ENCODE peak calls at places on chromosomes 1 and 21, in five cellular contexts. F is GM12892, X is SK-N-SH, E is HepG2, K is K562. C is an unnamed sample.

GRCh38 chr1:91885331-91885715 is 628 bp downstream of the TGFBR3 start:
- DNase-seq in K (peak), F (peak), X (no peak), E (no peak), C (peak)

GRCh38 chr1:216456682-216457081 is 33.4 kb upstream of the USH2A start:
- DNase-seq in E (no peak), K (no peak), X (peak), F (no peak), C (no peak)

GRCh38 chr1:50214764-50215163 is 106.0 kb downstream of the ELAVL4 start:
- DNase-seq in K (no peak), X (no peak), F (no peak), E (peak), C (no peak)

GRCh38 chr1:207890136-207890738 is 20.7 kb downstream of the CD34 start:
- DNase-seq in X (no peak), F (no peak), E (no peak), K (no peak), C (no peak)

GRCh38 chr1:227766653-227767277 is 31.5 kb downstream of the SNAP47 start:
- DNase-seq in F (no peak), E (no peak), K (no peak), X (no peak), C (no peak)

GRCh38 chr1:12078938-12079861 is 16.1 kb downstream of the TNFRSF8 start:
- DNase-seq in F (peak), E (peak), K (peak), X (peak), C (peak)

GRCh38 chr1:218480137-218480536 is 135.0 kb downstream of the TGFB2 start:
- DNase-seq in K (no peak), E (no peak), X (no peak), F (no peak), C (no peak)

GRCh38 chr21:25370311-25370744 is 237.0 kb downstream of the MRPL39 start:
- DNase-seq in F (no peak), X (no peak), E (no peak), K (no peak), C (no peak)

GRCh38 chr1:66933887-66934700 is 9.3 kb downstream of the MIER1 start:
- DNase-seq in X (no peak), F (no peak), E (no peak), K (no peak), C (no peak)

GRCh38 chr1:108082741-108083562 is 117.2 kb downstream of the SLC25A24 start:
- DNase-seq in X (no peak), K (no peak), E (no peak), F (no peak), C (no peak)

GRCh38 chr1:1764876-1765478 is 13.3 kb downstream of the NADK start:
- DNase-seq in K (no peak), F (no peak), E (no peak), X (no peak), C (no peak)

GRCh38 chr1:183896466-183897026 is 91.6 kb downstream of the RGL1 start:
- DNase-seq in X (no peak), E (no peak), K (no peak), F (no peak), C (no peak)

GRCh38 chr1:246932366-246932700 is 585 bp upstream of the AHCTF1 start:
- DNase-seq in F (no peak), X (peak), K (no peak), E (no peak), C (no peak)

GRCh38 chr1:229430761-229431269 is 3.1 kb downstream of the ACTA1 start:
- DNase-seq in E (no peak), F (no peak), X (no peak), K (peak), C (no peak)

GRCh38 chr1:167122121-167122480 is 28.2 kb downstream of the STYXL2 start:
- DNase-seq in K (no peak), X (no peak), E (no peak), F (no peak), C (no peak)

GRCh38 chr1:6465461-6466005 is 440 bp downstream of the TNFRSF25 start:
- DNase-seq in F (no peak), E (no peak), X (no peak), K (no peak), C (no peak)

GRCh38 chr1:20590313-20590777 is 1.4 kb downstream of the CDA start:
- DNase-seq in X (peak), F (no peak), E (peak), K (no peak), C (no peak)

GRCh38 chr1:184113251-184113650 is 61.7 kb downstream of the TSEN15 start:
- DNase-seq in F (no peak), E (no peak), X (no peak), K (no peak), C (no peak)

GRCh38 chr1:202143768-202144509 is 598 bp downstream of the ARL8A start:
- DNase-seq in X (peak), F (peak), K (peak), E (no peak), C (no peak)

GRCh38 chr1:154176341-154176740 is 15.6 kb downstream of the TPM3 start:
- DNase-seq in E (no peak), X (no peak), F (no peak), K (no peak), C (no peak)

GRCh38 chr1:228267962-228268890 is 60.4 kb downstream of the OBSCN start:
- DNase-seq in E (no peak), F (no peak), X (no peak), K (no peak), C (no peak)

GRCh38 chr21:41180752-41181151 is 12.8 kb downstream of the BACE2 start:
- DNase-seq in F (no peak), X (no peak), K (no peak), E (no peak), C (no peak)

GRCh38 chr21:26047279-26047967 is 123.1 kb downstream of the APP start:
- DNase-seq in F (no peak), X (no peak), E (no peak), K (no peak), C (no peak)

GRCh38 chr21:46066843-46067331 is 31.0 kb upstream of the COL6A2 start:
- DNase-seq in F (no peak), X (no peak), E (no peak), K (no peak), C (no peak)

GRCh38 chr1:233625087-233625486 is 11.2 kb downstream of the KCNK1 start:
- DNase-seq in K (no peak), X (no peak), E (no peak), F (no peak), C (no peak)

GRCh38 chr1:40824591-40825429 is 37.4 kb downstream of the CITED4 start:
- DNase-seq in K (no peak), F (no peak), X (no peak), E (peak), C (no peak)

GRCh38 chr1:176033879-176034278 is 173.2 kb downstream of the COP1 start:
- DNase-seq in X (no peak), F (no peak), E (no peak), K (no peak), C (no peak)

GRCh38 chr1:41735587-41736290 is 183.0 kb downstream of the HIVEP3 start:
- DNase-seq in E (no peak), X (no peak), K (no peak), F (no peak), C (no peak)

GRCh38 chr1:154493276-154493675 is 8.7 kb upstream of the TDRD10 start:
- DNase-seq in E (no peak), X (peak), K (no peak), F (no peak), C (no peak)

GRCh38 chr1:41431490-41432350 is 52.8 kb downstream of the EDN2 start:
- DNase-seq in E (no peak), F (no peak), K (peak), X (peak), C (no peak)

GRCh38 chr1:20964540-20965484 is 177.7 kb upstream of the HP1BP3 start:
- DNase-seq in F (peak), K (no peak), X (no peak), E (no peak), C (peak)

GRCh38 chr1:208520700-208521099 is 276.5 kb upstream of the PLXNA2 start:
- DNase-seq in X (no peak), K (no peak), E (no peak), F (no peak), C (no peak)

GRCh38 chr1:39178541-39179431 is 25.7 kb upstream of the MACF1 start:
- DNase-seq in E (peak), K (peak), X (no peak), F (no peak), C (no peak)

GRCh38 chr1:117146570-117147340 is 25.2 kb upstream of the TRIM45 start:
- DNase-seq in X (no peak), K (no peak), F (no peak), E (no peak), C (no peak)

GRCh38 chr1:216005916-216006315 is 417.3 kb downstream of the USH2A start:
- DNase-seq in K (no peak), F (no peak), E (no peak), X (no peak), C (no peak)

GRCh38 chr1:46757956-46758304 is 39.0 kb upstream of the EFCAB14 start:
- DNase-seq in F (no peak), E (no peak), X (no peak), K (no peak), C (no peak)

GRCh38 chr1:244352156-244352830 is 99.4 kb downstream of the ADSS2 start:
- DNase-seq in F (no peak), E (no peak), K (no peak), X (no peak), C (no peak)

GRCh38 chr1:167627865-167628641 is 2.0 kb upstream of the RCSD1 start:
- DNase-seq in X (no peak), K (peak), E (peak), F (peak), C (peak)

GRCh38 chr1:76336951-76337371 is 262.4 kb downstream of the ST6GALNAC3 start:
- DNase-seq in E (no peak), X (peak), F (no peak), K (no peak), C (no peak)
- TF ChIP-seq TAF1 in E (no peak), X (peak), F (no peak), K (no peak), C (no peak)

DNA sequence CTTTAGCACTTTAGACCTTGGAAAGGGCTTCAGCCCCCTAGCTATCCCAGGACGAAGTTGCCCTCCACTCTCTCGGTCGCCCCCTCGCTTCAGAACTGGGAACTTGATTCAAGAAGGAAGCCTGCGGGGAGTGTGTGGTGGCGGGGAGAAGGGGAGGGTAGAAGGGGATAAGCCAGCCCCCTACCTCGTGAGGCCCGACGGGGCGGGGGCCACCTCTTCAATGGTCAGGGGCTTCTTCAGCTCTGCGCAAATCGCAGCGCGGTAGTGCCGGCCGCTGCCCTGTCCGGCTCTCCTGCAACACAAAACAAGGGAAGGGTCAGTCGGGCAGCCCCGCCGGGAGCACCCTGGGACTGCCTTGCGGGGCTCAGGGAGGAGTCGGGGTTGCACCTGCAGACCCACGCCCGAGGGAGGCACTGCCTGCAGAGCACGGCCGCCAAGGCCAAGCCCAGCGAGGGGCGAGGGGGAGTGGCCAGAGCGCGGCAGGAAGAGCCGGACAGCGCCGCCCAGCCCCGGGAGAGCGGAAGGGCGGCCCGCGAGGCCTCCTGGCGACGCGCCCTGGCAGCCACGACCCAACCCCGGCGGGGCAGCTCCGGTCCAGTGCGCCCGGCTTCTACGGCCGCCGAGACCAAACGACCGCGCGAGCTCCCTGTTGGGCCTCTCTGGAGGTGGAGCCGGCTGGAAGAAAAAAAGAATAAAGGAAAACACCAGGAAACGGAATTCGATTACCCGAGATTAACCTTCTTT is 56.2 kb upstream of the RASAL2 start:
- DNase-seq in X (peak), F (no peak), E (peak), K (peak), C (no peak)
- TF ChIP-seq POLR2AphosphoS5 in X (no peak), F (no peak), E (peak), K (no peak), C (no peak)

GRCh38 chr1:173280899-173281660 is 73.9 kb upstream of the TNFSF4 start:
- DNase-seq in X (no peak), K (no peak), E (no peak), F (no peak), C (no peak)

GRCh38 chr1:173275496-173275895 is 68.4 kb upstream of the TNFSF4 start:
- DNase-seq in K (no peak), X (no peak), F (no peak), E (no peak), C (no peak)

GRCh38 chr1:173276922-173277800 is 70.0 kb upstream of the TNFSF4 start:
- DNase-seq in E (no peak), K (no peak), X (no peak), F (no peak), C (no peak)
- TF ChIP-seq TAF1 in E (no peak), K (no peak), X (no peak), F (no peak), C (no peak)

GRCh38 chr1:201110616-201111015 is 1.6 kb downstream of the CACNA1S start:
- DNase-seq in F (no peak), K (no peak), E (no peak), X (no peak), C (no peak)

GRCh38 chr1:201108614-201109013 is 3.6 kb downstream of the CACNA1S start:
- DNase-seq in X (no peak), E (no peak), K (no peak), F (no peak), C (no peak)

GRCh38 chr1:201111156-201111555 is 1.1 kb downstream of the CACNA1S start:
- DNase-seq in F (no peak), K (no peak), X (no peak), E (no peak), C (no peak)

GRCh38 chr1:201109651-201110050 is 2.6 kb downstream of the CACNA1S start:
- DNase-seq in F (no peak), E (no peak), X (no peak), K (no peak), C (no peak)

DNA sequence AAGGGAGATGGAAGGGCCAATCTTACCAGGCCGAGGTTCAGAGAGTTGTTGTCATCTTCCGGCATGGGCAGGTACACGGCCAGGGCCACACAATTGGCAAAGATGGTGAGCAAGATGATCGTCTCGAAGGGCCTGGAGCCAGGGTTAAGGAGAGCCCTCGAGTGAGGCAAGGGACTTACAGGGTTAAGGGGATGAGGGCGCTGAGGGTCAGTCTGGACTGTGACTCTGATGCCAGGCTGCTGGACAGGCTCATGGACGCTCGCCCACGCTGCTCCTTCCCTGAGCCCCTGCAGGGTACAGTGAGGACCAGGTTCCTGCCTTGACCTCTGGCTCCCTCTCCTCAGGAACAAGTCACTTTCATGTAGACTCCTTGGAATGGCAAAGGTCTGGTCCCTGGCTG is 2.1 kb downstream of the CACNA1S start:
- DNase-seq in E (no peak), X (no peak), F (no peak), K (no peak), C (no peak)
- TF ChIP-seq POLR2AphosphoS5 in E (no peak), X (no peak), F (no peak), K (no peak), C (no peak)

GRCh38 chr1:68232354-68233148 is at the start of gene WLS:
- DNase-seq in E (no peak), K (no peak), F (no peak), X (peak), C (no peak)
- TF ChIP-seq TAF1 in E (no peak), K (no peak), F (no peak), X (peak), C (no peak)

C was measured in GM12891.